ENCODE peak calls at places on chromosomes 3 and 15, in eight cellular contexts. One of them, this sample, is unnamed.

GRCh38 chr3:73148653-73149052 is 87.2 kb downstream of the EBLN2 start:
- DNase-seq in GM13976: no peak
- DNase-seq in neural progenitor cell: no peak
- DNase-seq in foreskin fibroblast: no peak
- DNase-seq in GM10248: no peak
- DNase-seq in suprapubic skin: no peak
- DNase-seq in GM20000: no peak
- DNase-seq in SK-N-SH: no peak
- DNase-seq in this sample: no peak

GRCh38 chr15:59687831-59688230 is 1.3 kb downstream of the BNIP2 start:
- DNase-seq in GM13976: peak
- DNase-seq in neural progenitor cell: no peak
- DNase-seq in foreskin fibroblast: peak
- DNase-seq in GM10248: peak
- DNase-seq in suprapubic skin: no peak
- DNase-seq in GM20000: peak
- DNase-seq in SK-N-SH: peak
- DNase-seq in this sample: no peak

GRCh38 chr3:64267774-64268604 is 42.7 kb upstream of the PRICKLE2 start:
- DNase-seq in GM13976: no peak
- DNase-seq in neural progenitor cell: peak
- DNase-seq in foreskin fibroblast: peak
- DNase-seq in GM10248: no peak
- DNase-seq in suprapubic skin: peak
- DNase-seq in GM20000: no peak
- DNase-seq in SK-N-SH: no peak
- DNase-seq in this sample: no peak

GRCh38 chr3:127787071-127787490 is 35.2 kb downstream of the MGLL start:
- DNase-seq in GM13976: no peak
- DNase-seq in neural progenitor cell: no peak
- DNase-seq in foreskin fibroblast: peak
- DNase-seq in GM10248: no peak
- DNase-seq in suprapubic skin: peak
- DNase-seq in GM20000: no peak
- DNase-seq in SK-N-SH: peak
- DNase-seq in this sample: no peak

GRCh38 chr15:69302929-69303328 is 4.2 kb downstream of the PAQR5 start:
- DNase-seq in GM13976: no peak
- DNase-seq in neural progenitor cell: no peak
- DNase-seq in foreskin fibroblast: no peak
- DNase-seq in GM10248: no peak
- DNase-seq in suprapubic skin: no peak
- DNase-seq in GM20000: no peak
- DNase-seq in SK-N-SH: no peak
- DNase-seq in this sample: no peak

GRCh38 chr15:33279613-33280205 is 31.1 kb upstream of the RYR3 start:
- DNase-seq in GM13976: no peak
- DNase-seq in neural progenitor cell: no peak
- DNase-seq in foreskin fibroblast: peak
- DNase-seq in GM10248: no peak
- DNase-seq in suprapubic skin: no peak
- DNase-seq in GM20000: no peak
- DNase-seq in SK-N-SH: no peak
- DNase-seq in this sample: no peak

GRCh38 chr15:64305261-64305660 is 50.7 kb downstream of the CSNK1G1 start:
- DNase-seq in GM13976: no peak
- DNase-seq in neural progenitor cell: peak
- DNase-seq in foreskin fibroblast: peak
- DNase-seq in GM10248: no peak
- DNase-seq in suprapubic skin: no peak
- DNase-seq in GM20000: no peak
- DNase-seq in SK-N-SH: no peak
- DNase-seq in this sample: no peak

GRCh38 chr3:170154084-170154483 is 27.4 kb downstream of the PHC3 start:
- DNase-seq in GM13976: no peak
- DNase-seq in neural progenitor cell: no peak
- DNase-seq in foreskin fibroblast: peak
- DNase-seq in GM10248: no peak
- DNase-seq in suprapubic skin: no peak
- DNase-seq in GM20000: no peak
- DNase-seq in SK-N-SH: no peak
- DNase-seq in this sample: no peak

DNA sequence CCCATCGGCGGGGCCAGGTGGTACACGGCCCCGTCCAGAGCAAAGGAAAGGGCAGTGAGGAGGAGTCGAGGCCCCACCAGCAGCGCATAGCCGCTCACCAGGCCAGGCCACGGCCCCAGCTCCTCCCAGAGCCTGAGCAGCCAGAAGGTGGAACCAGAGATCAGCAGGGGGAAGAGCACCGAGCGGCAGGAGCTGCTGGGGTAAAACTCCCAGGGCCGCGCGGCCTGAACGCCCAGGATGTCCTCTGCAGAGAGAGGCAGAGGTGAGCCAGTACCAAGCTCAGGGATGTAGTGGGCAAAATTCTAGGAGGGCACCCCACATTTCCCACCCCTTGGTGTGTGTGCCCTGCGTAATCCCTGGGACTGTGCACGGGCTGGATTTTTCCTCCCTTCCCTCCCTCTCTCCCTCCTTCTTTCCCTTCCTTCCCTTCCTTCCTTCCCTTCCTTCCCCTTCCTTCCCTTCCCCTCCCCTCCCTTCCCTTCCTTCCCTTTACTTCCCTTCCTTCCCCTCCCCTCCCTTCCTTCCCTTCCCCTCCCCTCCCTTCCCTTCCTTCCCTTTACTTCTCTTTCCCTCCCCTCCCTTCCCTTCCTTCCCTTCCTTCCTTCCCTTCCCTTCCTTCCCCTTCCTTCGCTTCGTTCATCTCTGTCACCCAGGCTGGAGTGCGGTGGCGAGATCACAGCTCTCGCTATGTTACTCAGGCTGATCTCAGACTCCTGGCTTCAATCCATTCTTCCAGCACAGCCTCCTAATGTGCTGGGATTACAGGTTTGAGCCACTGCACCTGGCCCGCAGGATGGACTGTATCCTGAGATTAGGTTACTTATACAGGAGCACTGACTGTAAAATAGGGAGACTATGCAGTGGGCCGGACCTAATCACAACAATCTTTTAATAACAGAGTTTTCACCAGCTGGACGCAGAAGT is 6.4 kb upstream of the NCBP2 start:
- DNase-seq in GM13976: peak
- DNase-seq in neural progenitor cell: peak
- DNase-seq in foreskin fibroblast: peak
- DNase-seq in GM10248: no peak
- DNase-seq in suprapubic skin: no peak
- DNase-seq in GM20000: no peak
- DNase-seq in SK-N-SH: no peak
- DNase-seq in this sample: no peak
- TF ChIP-seq CTCF in GM13976: no peak
- TF ChIP-seq CTCF in neural progenitor cell: peak
- TF ChIP-seq CTCF in foreskin fibroblast: peak
- TF ChIP-seq CTCF in GM10248: no peak
- TF ChIP-seq CTCF in suprapubic skin: no peak
- TF ChIP-seq CTCF in GM20000: no peak
- TF ChIP-seq CTCF in SK-N-SH: no peak
- TF ChIP-seq CTCF in this sample: no peak

GRCh38 chr15:80180468-80180867 is 27.7 kb downstream of the FAH start:
- DNase-seq in GM13976: no peak
- DNase-seq in neural progenitor cell: no peak
- DNase-seq in foreskin fibroblast: no peak
- DNase-seq in GM10248: no peak
- DNase-seq in suprapubic skin: no peak
- DNase-seq in GM20000: no peak
- DNase-seq in SK-N-SH: no peak
- DNase-seq in this sample: no peak
- TF ChIP-seq CTCF in GM13976: no peak
- TF ChIP-seq CTCF in neural progenitor cell: no peak
- TF ChIP-seq CTCF in foreskin fibroblast: no peak
- TF ChIP-seq CTCF in GM10248: no peak
- TF ChIP-seq CTCF in suprapubic skin: no peak
- TF ChIP-seq CTCF in GM20000: no peak
- TF ChIP-seq CTCF in SK-N-SH: no peak
- TF ChIP-seq CTCF in this sample: no peak

GRCh38 chr3:40243056-40243455 is 66.5 kb upstream of the EIF1B start:
- DNase-seq in GM13976: no peak
- DNase-seq in neural progenitor cell: no peak
- DNase-seq in foreskin fibroblast: no peak
- DNase-seq in GM10248: no peak
- DNase-seq in suprapubic skin: no peak
- DNase-seq in GM20000: no peak
- DNase-seq in SK-N-SH: no peak
- DNase-seq in this sample: no peak

GRCh38 chr3:40242638-40243037 is 66.9 kb upstream of the EIF1B start:
- DNase-seq in GM13976: no peak
- DNase-seq in neural progenitor cell: no peak
- DNase-seq in foreskin fibroblast: no peak
- DNase-seq in GM10248: no peak
- DNase-seq in suprapubic skin: no peak
- DNase-seq in GM20000: no peak
- DNase-seq in SK-N-SH: no peak
- DNase-seq in this sample: no peak

GRCh38 chr3:40237159-40237558 is 72.3 kb upstream of the EIF1B start:
- DNase-seq in GM13976: no peak
- DNase-seq in neural progenitor cell: no peak
- DNase-seq in foreskin fibroblast: no peak
- DNase-seq in GM10248: no peak
- DNase-seq in suprapubic skin: no peak
- DNase-seq in GM20000: no peak
- DNase-seq in SK-N-SH: no peak
- DNase-seq in this sample: no peak

GRCh38 chr3:40240921-40241320 is 68.6 kb upstream of the EIF1B start:
- DNase-seq in GM13976: no peak
- DNase-seq in neural progenitor cell: no peak
- DNase-seq in foreskin fibroblast: no peak
- DNase-seq in GM10248: no peak
- DNase-seq in suprapubic skin: no peak
- DNase-seq in GM20000: peak
- DNase-seq in SK-N-SH: no peak
- DNase-seq in this sample: no peak

GRCh38 chr3:40237892-40238571 is 71.5 kb upstream of the EIF1B start:
- DNase-seq in GM13976: no peak
- DNase-seq in neural progenitor cell: peak
- DNase-seq in foreskin fibroblast: peak
- DNase-seq in GM10248: no peak
- DNase-seq in suprapubic skin: no peak
- DNase-seq in GM20000: no peak
- DNase-seq in SK-N-SH: peak
- DNase-seq in this sample: no peak
- TF ChIP-seq CTCF in GM13976: no peak
- TF ChIP-seq CTCF in neural progenitor cell: peak
- TF ChIP-seq CTCF in foreskin fibroblast: peak
- TF ChIP-seq CTCF in GM10248: no peak
- TF ChIP-seq CTCF in suprapubic skin: no peak
- TF ChIP-seq CTCF in GM20000: no peak
- TF ChIP-seq CTCF in SK-N-SH: peak
- TF ChIP-seq CTCF in this sample: no peak

DNA sequence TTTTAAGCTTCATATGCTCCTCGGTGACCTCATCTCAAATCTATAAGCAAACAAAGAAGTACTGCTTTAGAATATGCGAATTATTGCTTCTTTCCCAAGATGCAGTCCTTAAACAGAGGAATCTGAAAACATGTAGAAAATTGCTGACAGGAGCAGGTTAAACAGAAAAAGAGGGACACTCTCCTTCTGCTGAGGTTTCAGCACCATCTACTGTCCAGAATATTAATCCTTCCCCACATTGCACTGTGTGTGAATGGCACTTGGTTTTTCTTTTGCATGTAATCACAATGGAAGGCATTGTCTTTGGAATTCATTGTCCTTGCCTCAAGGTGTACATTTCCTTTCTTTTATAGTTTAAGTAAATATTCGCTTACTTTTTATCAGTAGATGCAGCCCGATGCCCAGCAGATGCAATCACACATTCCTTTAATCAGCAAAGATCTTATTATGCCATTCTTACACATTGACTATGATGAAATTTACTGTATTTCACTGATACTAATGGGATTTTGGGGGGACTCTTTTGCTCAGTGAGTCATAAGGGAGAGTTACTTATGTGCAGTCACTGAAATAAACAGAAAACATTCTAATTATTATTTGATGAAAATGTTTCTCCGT is 94.6 kb downstream of the IL5RA start:
- DNase-seq in GM13976: no peak
- DNase-seq in neural progenitor cell: peak
- DNase-seq in foreskin fibroblast: peak
- DNase-seq in GM10248: no peak
- DNase-seq in suprapubic skin: no peak
- DNase-seq in GM20000: peak
- DNase-seq in SK-N-SH: peak
- DNase-seq in this sample: no peak
- TF ChIP-seq CTCF in GM13976: no peak
- TF ChIP-seq CTCF in neural progenitor cell: peak
- TF ChIP-seq CTCF in foreskin fibroblast: no peak
- TF ChIP-seq CTCF in GM10248: peak
- TF ChIP-seq CTCF in suprapubic skin: no peak
- TF ChIP-seq CTCF in GM20000: peak
- TF ChIP-seq CTCF in SK-N-SH: peak
- TF ChIP-seq CTCF in this sample: no peak

This sample was measured in omental fat pad.